ENCODE peak calls at places on chromosomes 13 and 19, in four cellular contexts. T is tibial nerve, O is fibroblast of lung, S is SJCRH30. R is an unnamed sample.

GRCh38 chr13:26977541-26977940 is 194.1 kb downstream of the USP12 start:
- DNase-seq in T (no peak), O (peak; percentile 71), S (no peak), R (no peak)

GRCh38 chr13:80563451-80563850 is 222.5 kb upstream of the SPRY2 start:
- DNase-seq in T (no peak), O (no peak), S (no peak), R (no peak)

GRCh38 chr13:20993661-20994440 is 67.5 kb downstream of the LATS2 start:
- DNase-seq in T (no peak), O (peak; percentile 96), S (no peak), R (no peak)

GRCh38 chr13:73754241-73754640 is 380.0 kb downstream of the KLF12 start:
- DNase-seq in T (no peak), O (no peak), S (no peak), R (no peak)

GRCh38 chr13:26710166-26710565 is 50.4 kb downstream of the GPR12 start:
- DNase-seq in T (no peak), O (no peak), S (peak; percentile 79), R (no peak)

GRCh38 chr19:39916851-39917396 is 17.5 kb downstream of the FCGBP start:
- DNase-seq in T (no peak), O (no peak), S (no peak), R (no peak)

GRCh38 chr13:37475966-37476365 is 122.6 kb downstream of the POSTN start:
- DNase-seq in T (no peak), O (peak; percentile 76), S (no peak), R (no peak)

GRCh38 chr13:46598820-46599180 is 45.8 kb downstream of the LRCH1 start:
- DNase-seq in T (no peak), O (no peak), S (no peak), R (no peak)

GRCh38 chr13:50123862-50124535 is 108.8 kb downstream of the KCNRG start:
- DNase-seq in T (peak; percentile 69), O (peak; percentile 89), S (peak; percentile 98), R (peak; percentile 94)

GRCh38 chr19:35040826-35041547 is 534 bp upstream of the HPN start:
- DNase-seq in T (peak; percentile 92), O (no peak), S (no peak), R (peak; percentile 55)

GRCh38 chr13:24038405-24038804 is 122.1 kb upstream of the SPATA13 start:
- DNase-seq in T (no peak), O (peak; percentile 85), S (peak; percentile 57), R (no peak)

GRCh38 chr13:98389319-98389718 is 187.6 kb downstream of the STK24 start:
- DNase-seq in T (no peak), O (peak; percentile 29), S (no peak), R (no peak)

GRCh38 chr19:8988204-8988603 is 22.0 kb downstream of the MUC16 start:
- DNase-seq in T (no peak), O (no peak), S (peak; percentile 13), R (peak; percentile 14)

GRCh38 chr13:44273991-44274810 is 99.4 kb upstream of the SERP2 start:
- DNase-seq in T (no peak), O (no peak), S (no peak), R (no peak)

GRCh38 chr19:49875801-49876421 is 1.2 kb downstream of the AKT1S1 start:
- DNase-seq in T (peak; percentile 55), O (no peak), S (peak; percentile 69), R (peak; percentile 56)

GRCh38 chr13:110973007-110973700 is 58.3 kb upstream of the ANKRD10 start:
- DNase-seq in T (no peak), O (no peak), S (no peak), R (no peak)

GRCh38 chr19:47495478-47496372 is 11.7 kb upstream of the KPTN start:
- DNase-seq in T (no peak), O (no peak), S (no peak), R (no peak)

GRCh38 chr13:28346136-28346535 is 148.8 kb downstream of the FLT1 start:
- DNase-seq in T (no peak), O (peak; percentile 42), S (no peak), R (no peak)

GRCh38 chr19:46186101-46186716 is 38.2 kb downstream of the IGFL2 start:
- DNase-seq in T (no peak), O (no peak), S (no peak), R (no peak)

GRCh38 chr19:13053761-13054604 is 48.7 kb downstream of the LYL1 start:
- DNase-seq in T (peak; percentile 83), O (peak; percentile 98), S (peak; percentile 99), R (no peak)

GRCh38 chr13:84431646-84432045 is 549.4 kb upstream of the SLITRK1 start:
- DNase-seq in T (no peak), O (peak; percentile 85), S (no peak), R (no peak)

GRCh38 chr19:33214621-33215020 is 11.0 kb downstream of the SLC7A10 start:
- DNase-seq in T (no peak), O (peak; percentile 19), S (peak; percentile 44), R (peak; percentile 81)

GRCh38 chr19:6519289-6519688 is 11.5 kb upstream of the TNFSF9 start:
- DNase-seq in T (no peak), O (peak; percentile 81), S (no peak), R (no peak)

GRCh38 chr13:39602277-39602613 is 748 bp downstream of the LHFPL6 start:
- DNase-seq in T (no peak), O (no peak), S (no peak), R (no peak)

GRCh38 chr13:60617863-60618733 is 221.1 kb downstream of the TDRD3 start:
- DNase-seq in T (peak; percentile 32), O (peak; percentile 41), S (peak; percentile 22), R (no peak)

GRCh38 chr13:19862511-19863313 is 737 bp downstream of the ZMYM5 start:
- DNase-seq in T (peak; percentile 24), O (peak; percentile 22), S (peak; percentile 58), R (no peak)

GRCh38 chr13:64278493-64278892 is 2862.8 kb upstream of the PCDH20 start:
- DNase-seq in T (no peak), O (peak; percentile 79), S (no peak), R (no peak)

GRCh38 chr13:36920612-36921185 is 661 bp upstream of the SMAD9 start:
- DNase-seq in T (no peak), O (peak; percentile 2), S (peak; percentile 16), R (no peak)

GRCh38 chr19:17950310-17951150 is 16.4 kb upstream of the KCNN1 start:
- DNase-seq in T (no peak), O (no peak), S (peak; percentile 34), R (peak; percentile 91)

GRCh38 chr19:5189318-5189607 is 151.3 kb downstream of the PTPRS start:
- DNase-seq in T (no peak), O (no peak), S (no peak), R (no peak)

GRCh38 chr19:5193192-5193591 is 147.4 kb downstream of the PTPRS start:
- DNase-seq in T (no peak), O (no peak), S (peak; percentile 45), R (no peak)

GRCh38 chr19:5194641-5195040 is 146.0 kb downstream of the PTPRS start:
- DNase-seq in T (no peak), O (no peak), S (no peak), R (no peak)

GRCh38 chr19:5191091-5191490 is 149.5 kb downstream of the PTPRS start:
- DNase-seq in T (no peak), O (peak; percentile 59), S (peak; percentile 75), R (no peak)

DNA sequence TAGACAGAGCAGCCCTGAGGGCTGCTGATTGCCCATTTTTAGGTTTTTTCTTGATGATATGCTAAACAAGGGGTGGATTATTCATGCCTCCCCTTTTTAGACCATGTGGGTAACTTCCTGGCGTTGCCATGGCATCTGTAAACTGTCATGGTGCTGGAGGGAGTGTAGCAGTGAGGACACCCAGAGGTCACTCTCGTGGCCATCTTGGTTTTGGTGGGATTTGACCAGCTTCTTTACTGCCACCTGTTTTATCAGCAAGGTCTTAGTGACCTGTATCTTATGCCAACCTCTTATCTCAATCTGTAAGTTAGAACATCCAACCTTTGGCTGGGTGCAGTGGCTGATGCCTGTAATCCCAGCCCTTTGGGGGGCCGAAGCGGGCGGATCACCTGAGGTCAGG is 148.0 kb downstream of the PTPRS start:
- DNase-seq in T (no peak), O (no peak), S (no peak), R (no peak)
- H3K27ac ChIP-seq in T (no peak overlapping the region), O (no peak overlapping the region), S (no peak overlapping the region), R (no peak overlapping the region)

GRCh38 chr19:50924576-50924975 is 13.4 kb upstream of the KLK4 start:
- DNase-seq in T (no peak), O (no peak), S (no peak), R (no peak)

GRCh38 chr19:50922316-50922853 is 11.2 kb upstream of the KLK4 start:
- DNase-seq in T (peak; percentile 50), O (peak; percentile 46), S (peak; percentile 84), R (peak; percentile 78)

GRCh38 chr19:50925734-50926133 is 14.5 kb upstream of the KLK4 start:
- DNase-seq in T (no peak), O (no peak), S (no peak), R (no peak)

GRCh38 chr19:50926144-50926543 is 14.9 kb upstream of the KLK4 start:
- DNase-seq in T (no peak), O (no peak), S (no peak), R (no peak)

DNA sequence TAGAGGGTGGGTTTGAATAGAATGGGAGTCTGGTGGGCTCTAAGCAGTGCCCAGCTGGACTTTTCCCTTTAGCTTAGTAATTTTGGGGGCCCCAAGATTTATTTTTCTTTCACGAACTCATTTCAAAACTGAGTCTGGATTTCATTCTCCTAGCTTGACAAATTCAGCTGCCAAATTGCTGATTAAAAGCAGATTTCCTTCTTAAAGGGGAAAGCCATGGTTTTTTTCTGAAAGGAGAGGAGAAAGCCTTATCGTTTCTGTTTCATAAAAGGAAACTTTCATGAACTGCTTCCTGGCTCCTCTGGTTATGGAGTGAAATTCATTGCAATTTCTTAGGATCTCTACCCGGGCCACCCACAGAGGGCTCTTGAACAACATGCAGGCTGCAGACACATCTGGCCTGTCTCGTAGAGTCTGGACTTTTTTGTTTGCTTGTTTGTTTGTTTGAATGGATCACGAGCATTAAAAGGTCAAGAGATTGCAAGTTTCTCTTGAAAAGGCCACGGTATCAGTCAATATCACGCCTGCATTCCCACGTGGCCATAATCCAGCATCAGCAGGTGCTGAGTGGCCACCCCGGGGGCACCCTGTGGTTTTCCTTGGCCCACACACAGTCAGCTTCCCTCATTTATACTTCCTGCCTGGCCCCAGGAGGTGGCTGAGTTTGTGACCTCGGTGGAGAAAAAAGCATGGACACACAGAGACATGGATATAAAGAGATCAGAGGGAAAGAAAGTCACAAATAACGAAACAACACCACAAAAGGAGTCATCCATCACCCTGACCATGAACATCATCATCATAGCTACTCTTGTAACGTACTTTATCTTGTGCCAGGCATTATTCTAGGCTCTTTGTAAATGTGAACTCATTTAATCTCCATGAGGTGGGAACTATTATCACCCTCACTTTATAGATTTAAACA is 10.5 kb upstream of the KLK4 start:
- DNase-seq in T (peak; percentile 31), O (no peak), S (peak; percentile 88), R (no peak)
- H3K27ac ChIP-seq in T (no peak overlapping the region), O (no peak overlapping the region), S (peak overlapping the region; percentile 36), R (no peak overlapping the region)

GRCh38 chr19:3531716-3532115 is 7.3 kb upstream of the TEKTIP1 start:
- DNase-seq in T (no peak), O (no peak), S (no peak), R (no peak)
- H3K27ac ChIP-seq in T (no peak overlapping the region), O (no peak overlapping the region), S (no peak overlapping the region), R (no peak overlapping the region)

GRCh38 chr19:16262618-16263017 is 62.0 kb upstream of the KLF2 start:
- DNase-seq in T (no peak), O (no peak), S (no peak), R (no peak)
- H3K27ac ChIP-seq in T (peak overlapping the region; percentile 45), O (no peak overlapping the region), S (no peak overlapping the region), R (no peak overlapping the region)

R was measured in WERI-Rb-1.